ENCODE peak calls at places on chromosome 1, in ten cellular contexts. V is K562, Z is esophagus muscularis mucosa, X is sigmoid colon, D is ovary, H is A549, J is H1, W is GM12878, P is transverse colon, Y is tibial nerve. I is an unnamed sample.

GRCh38 chr1:190908691-190909090 is 431.0 kb upstream of the BRINP3 start:
- DNase-seq in V (no peak), Z (no peak), X (no peak), D (no peak), H (no peak), J (no peak), W (no peak), P (no peak), Y (no peak), I (no peak)

GRCh38 chr1:155969377-155969791 is 9.0 kb downstream of the ARHGEF2 start:
- DNase-seq in V (no peak), Z (no peak), X (no peak), D (no peak), H (no peak), J (no peak), W (no peak), P (no peak), Y (no peak), I (no peak)

GRCh38 chr1:39926343-39926769 is 24.6 kb upstream of the MYCL start:
- DNase-seq in V (no peak), Z (no peak), X (no peak), D (no peak), H (no peak), J (no peak), W (no peak), P (no peak), Y (no peak), I (no peak)

GRCh38 chr1:230753586-230754251 is 6.5 kb downstream of the CAPN9 start:
- DNase-seq in V (peak), Z (no peak), X (no peak), D (peak), H (no peak), J (peak), W (no peak), P (peak), Y (no peak), I (no peak)

GRCh38 chr1:14828665-14829064 is 230.2 kb downstream of the KAZN start:
- DNase-seq in V (no peak), Z (no peak), X (no peak), D (no peak), H (no peak), J (no peak), W (no peak), P (no peak), Y (no peak), I (no peak)

GRCh38 chr1:195336718-195337269 is 1271.4 kb downstream of the KCNT2 start:
- DNase-seq in V (no peak), Z (no peak), X (no peak), D (no peak), H (no peak), J (no peak), W (no peak), P (no peak), Y (no peak), I (no peak)

GRCh38 chr1:224497714-224498573 is 63.3 kb upstream of the WDR26 start:
- DNase-seq in V (no peak), Z (no peak), X (no peak), D (no peak), H (no peak), J (no peak), W (peak), P (no peak), Y (no peak), I (no peak)

GRCh38 chr1:118947790-118948189 is 40.4 kb downstream of the TBX15 start:
- DNase-seq in V (no peak), Z (no peak), X (no peak), D (no peak), H (no peak), J (no peak), W (no peak), P (no peak), Y (no peak), I (no peak)

GRCh38 chr1:91637539-91637994 is 136.9 kb downstream of the CDC7 start:
- DNase-seq in V (no peak), Z (peak), X (no peak), D (no peak), H (no peak), J (no peak), W (no peak), P (no peak), Y (no peak), I (no peak)

GRCh38 chr1:32686387-32686786 is 16.2 kb downstream of the SYNC start:
- DNase-seq in V (no peak), Z (no peak), X (peak), D (no peak), H (no peak), J (no peak), W (no peak), P (no peak), Y (no peak), I (no peak)

GRCh38 chr1:167472729-167473529 is 45.4 kb downstream of the CD247 start:
- DNase-seq in V (no peak), Z (no peak), X (no peak), D (no peak), H (no peak), J (no peak), W (no peak), P (no peak), Y (no peak), I (no peak)

GRCh38 chr1:54567961-54568360 is 19.9 kb downstream of the ACOT11 start:
- DNase-seq in V (no peak), Z (no peak), X (peak), D (no peak), H (no peak), J (no peak), W (no peak), P (no peak), Y (no peak), I (no peak)

GRCh38 chr1:233613252-233614172 is at the start of gene KCNK1:
- DNase-seq in V (peak), Z (no peak), X (peak), D (peak), H (peak), J (peak), W (no peak), P (peak), Y (no peak), I (no peak)

GRCh38 chr1:2820731-2821372 is 19.4 kb upstream of the TTC34 start:
- DNase-seq in V (no peak), Z (no peak), X (no peak), D (no peak), H (no peak), J (no peak), W (no peak), P (no peak), Y (no peak), I (no peak)

GRCh38 chr1:2046225-2046917 is 3.8 kb upstream of the PRKCZ start:
- DNase-seq in V (peak), Z (no peak), X (no peak), D (no peak), H (peak), J (peak), W (no peak), P (peak), Y (no peak), I (no peak)

GRCh38 chr1:36641776-36642175 is 159.1 kb upstream of the CSF3R start:
- DNase-seq in V (no peak), Z (no peak), X (no peak), D (no peak), H (no peak), J (no peak), W (no peak), P (no peak), Y (no peak), I (no peak)

GRCh38 chr1:170619167-170620030 is 44.5 kb upstream of the PRRX1 start:
- DNase-seq in V (no peak), Z (no peak), X (no peak), D (no peak), H (no peak), J (no peak), W (no peak), P (no peak), Y (no peak), I (no peak)

GRCh38 chr1:50929376-50929958 is 30.6 kb downstream of the FAF1 start:
- DNase-seq in V (peak), Z (no peak), X (no peak), D (no peak), H (peak), J (no peak), W (no peak), P (no peak), Y (no peak), I (no peak)

GRCh38 chr1:64484651-64485050 is 14.7 kb downstream of the CACHD1 start:
- DNase-seq in V (no peak), Z (no peak), X (no peak), D (no peak), H (no peak), J (no peak), W (no peak), P (no peak), Y (no peak), I (no peak)

GRCh38 chr1:7383671-7384070 is 387.4 kb upstream of the VAMP3 start:
- DNase-seq in V (no peak), Z (peak), X (no peak), D (no peak), H (no peak), J (peak), W (no peak), P (no peak), Y (no peak), I (no peak)

GRCh38 chr1:17502326-17502778 is 37.1 kb upstream of the ARHGEF10L start:
- DNase-seq in V (peak), Z (peak), X (peak), D (peak), H (peak), J (peak), W (peak), P (peak), Y (peak), I (peak)

GRCh38 chr1:118588566-118588965 is 399.6 kb downstream of the TBX15 start:
- DNase-seq in V (no peak), Z (no peak), X (no peak), D (no peak), H (no peak), J (no peak), W (no peak), P (no peak), Y (no peak), I (no peak)

GRCh38 chr1:1418464-1419362 is 2.4 kb downstream of the ANKRD65 start:
- DNase-seq in V (no peak), Z (no peak), X (no peak), D (no peak), H (no peak), J (no peak), W (no peak), P (no peak), Y (no peak), I (no peak)

GRCh38 chr1:33972676-33973395 is 109.0 kb downstream of the HMGB4 start:
- DNase-seq in V (no peak), Z (no peak), X (peak), D (no peak), H (no peak), J (no peak), W (no peak), P (no peak), Y (no peak), I (no peak)

GRCh38 chr1:160007577-160008200 is 24.1 kb downstream of the PIGM start:
- DNase-seq in V (peak), Z (no peak), X (no peak), D (no peak), H (peak), J (no peak), W (no peak), P (no peak), Y (no peak), I (no peak)

GRCh38 chr1:17696417-17697301 is 58.5 kb upstream of the ACTL8 start:
- DNase-seq in V (peak), Z (no peak), X (no peak), D (peak), H (peak), J (peak), W (no peak), P (no peak), Y (no peak), I (no peak)

GRCh38 chr1:26218906-26219494 is 15.0 kb upstream of the CEP85 start:
- DNase-seq in V (no peak), Z (no peak), X (peak), D (no peak), H (no peak), J (no peak), W (no peak), P (peak), Y (no peak), I (no peak)

GRCh38 chr1:75034376-75034775 is 99.8 kb upstream of the LHX8 start:
- DNase-seq in V (no peak), Z (no peak), X (no peak), D (no peak), H (no peak), J (no peak), W (no peak), P (no peak), Y (no peak), I (no peak)
- TF ChIP-seq EP300 in V (no peak), Z (no peak), X (no peak), D (no peak), H (no peak), J (no peak), W (no peak), P (no peak), Y (no peak), I (no peak)

GRCh38 chr1:116429821-116430374 is 56.9 kb downstream of the ATP1A1 start:
- DNase-seq in V (peak), Z (peak), X (no peak), D (no peak), H (no peak), J (no peak), W (no peak), P (no peak), Y (no peak), I (no peak)
- TF ChIP-seq POLR2A in V (no peak), Z (no peak), X (no peak), D (no peak), H (no peak), J (no peak), W (no peak), P (no peak), Y (no peak), I (no peak)

GRCh38 chr1:203084588-203085527 is 954 bp downstream of the MYOG start:
- DNase-seq in V (peak), Z (peak), X (peak), D (no peak), H (no peak), J (peak), W (no peak), P (no peak), Y (no peak), I (no peak)
- TF ChIP-seq EP300 in V (no peak), Z (no peak), X (no peak), D (no peak), H (no peak), J (no peak), W (no peak), P (no peak), Y (no peak), I (no peak)

GRCh38 chr1:42934111-42934510 is 24.6 kb downstream of the SLC2A1 start:
- DNase-seq in V (no peak), Z (no peak), X (peak), D (no peak), H (no peak), J (no peak), W (no peak), P (no peak), Y (no peak), I (peak)
- TF ChIP-seq POLR2A in V (no peak), Z (no peak), X (no peak), D (no peak), H (no peak), J (no peak), W (no peak), P (no peak), Y (no peak), I (no peak)

GRCh38 chr1:243473281-243474210 is 217.7 kb downstream of the SDCCAG8 start:
- DNase-seq in V (no peak), Z (no peak), X (no peak), D (no peak), H (no peak), J (no peak), W (no peak), P (no peak), Y (no peak), I (no peak)
- TF ChIP-seq EP300 in V (no peak), Z (no peak), X (no peak), D (no peak), H (no peak), J (no peak), W (no peak), P (no peak), Y (no peak), I (no peak)

DNA sequence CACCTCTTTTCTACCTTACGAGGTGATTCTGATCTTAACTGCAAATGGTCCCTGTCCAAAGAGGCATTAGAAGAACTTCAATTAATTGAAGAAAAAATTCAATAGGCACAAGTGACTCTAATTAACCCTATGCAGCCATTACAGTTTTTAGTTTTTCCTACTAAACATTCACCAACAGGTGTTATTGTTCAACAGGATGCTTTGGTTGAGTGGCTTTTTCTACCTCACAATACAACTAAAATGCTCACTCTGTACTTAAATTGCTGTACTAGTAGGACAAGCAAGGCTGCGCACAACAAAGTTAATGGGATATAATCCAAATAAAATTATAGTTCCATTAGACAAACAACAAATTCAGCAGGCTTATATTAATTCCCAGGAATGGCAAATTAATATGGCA is 11.6 kb upstream of the PM20D1 start:
- DNase-seq in V (no peak), Z (no peak), X (no peak), D (no peak), H (no peak), J (no peak), W (no peak), P (no peak), Y (no peak), I (no peak)
- TF ChIP-seq POLR2A in V (no peak), Z (no peak), X (no peak), D (no peak), H (no peak), J (no peak), W (no peak), P (no peak), Y (no peak), I (no peak)

DNA sequence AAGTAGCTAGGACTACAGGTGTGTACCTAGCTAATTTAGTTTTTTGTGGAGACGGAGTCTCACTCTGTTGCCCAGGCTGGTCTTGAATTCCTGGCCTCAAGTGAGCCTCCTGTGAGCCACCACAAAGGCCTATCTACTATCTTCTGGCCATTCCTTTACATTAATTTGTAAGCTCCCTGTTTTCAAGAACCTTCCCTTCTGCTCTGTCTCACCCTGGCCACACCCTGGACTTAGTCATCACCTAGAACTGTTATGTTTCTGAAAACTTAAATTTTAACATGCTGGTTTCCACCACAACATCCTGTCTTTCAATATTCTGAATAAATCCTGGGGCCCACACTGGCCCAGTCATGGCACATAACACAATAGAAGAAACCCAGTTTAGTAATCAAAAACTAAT is 4.9 kb upstream of the B4GALT3 start:
- DNase-seq in V (peak), Z (no peak), X (no peak), D (no peak), H (no peak), J (no peak), W (peak), P (no peak), Y (no peak), I (no peak)
- TF ChIP-seq EP300 in V (no peak), Z (no peak), X (no peak), D (no peak), H (no peak), J (no peak), W (no peak), P (no peak), Y (no peak), I (no peak)

GRCh38 chr1:23823767-23824166 is 1.5 kb downstream of the HMGCL start:
- DNase-seq in V (no peak), Z (no peak), X (no peak), D (no peak), H (no peak), J (no peak), W (no peak), P (no peak), Y (no peak), I (no peak)
- TF ChIP-seq POLR2A in V (no peak), Z (no peak), X (no peak), D (no peak), H (no peak), J (no peak), W (no peak), P (no peak), Y (no peak), I (no peak)

GRCh38 chr1:108511764-108512163 is 48.1 kb upstream of the EEIG2 start:
- DNase-seq in V (no peak), Z (no peak), X (no peak), D (no peak), H (no peak), J (no peak), W (no peak), P (no peak), Y (no peak), I (no peak)

GRCh38 chr1:108513114-108513513 is 46.8 kb upstream of the EEIG2 start:
- DNase-seq in V (no peak), Z (no peak), X (no peak), D (no peak), H (no peak), J (no peak), W (no peak), P (no peak), Y (no peak), I (no peak)

DNA sequence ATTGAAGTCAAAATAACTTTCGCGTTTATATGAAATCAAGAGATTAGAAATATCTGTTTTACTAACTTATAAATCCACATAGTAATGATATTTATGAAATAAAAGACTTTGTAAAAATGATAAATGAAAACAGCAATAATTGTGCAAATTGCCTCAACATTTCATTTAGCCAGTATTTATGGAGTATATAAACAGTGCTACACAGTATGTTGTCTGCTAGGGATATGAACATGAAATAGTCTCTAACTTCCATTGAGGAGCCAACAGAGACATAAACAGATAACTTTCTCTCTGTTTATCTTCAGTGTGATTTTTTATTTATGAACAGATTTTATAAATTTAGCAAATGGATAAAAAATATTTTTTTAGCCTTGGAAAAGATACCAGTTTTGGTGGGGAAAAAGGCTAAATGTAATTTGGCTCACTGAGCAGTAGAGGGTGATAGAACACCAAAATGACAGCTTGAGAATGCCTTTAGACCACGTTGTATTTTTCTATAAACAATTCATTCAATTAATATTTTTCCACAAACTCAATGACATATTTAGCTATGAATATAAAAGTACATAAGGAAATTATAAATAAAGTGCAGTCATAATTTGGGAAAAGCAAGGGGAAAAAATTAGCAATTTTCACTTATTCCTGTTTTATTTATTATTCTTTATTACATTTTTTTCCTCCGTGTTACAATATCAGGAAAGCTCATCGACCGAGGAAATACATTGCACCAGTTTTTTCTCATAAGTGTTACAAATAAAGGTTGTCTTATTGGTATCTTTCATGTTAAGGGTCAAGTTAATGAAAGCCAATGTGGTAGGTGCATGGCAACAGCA is 47.4 kb upstream of the EEIG2 start:
- DNase-seq in V (peak), Z (no peak), X (no peak), D (no peak), H (no peak), J (no peak), W (no peak), P (no peak), Y (no peak), I (no peak)
- TF ChIP-seq EP300 in V (no peak), Z (no peak), X (no peak), D (no peak), H (no peak), J (no peak), W (no peak), P (no peak), Y (no peak), I (no peak)

DNA sequence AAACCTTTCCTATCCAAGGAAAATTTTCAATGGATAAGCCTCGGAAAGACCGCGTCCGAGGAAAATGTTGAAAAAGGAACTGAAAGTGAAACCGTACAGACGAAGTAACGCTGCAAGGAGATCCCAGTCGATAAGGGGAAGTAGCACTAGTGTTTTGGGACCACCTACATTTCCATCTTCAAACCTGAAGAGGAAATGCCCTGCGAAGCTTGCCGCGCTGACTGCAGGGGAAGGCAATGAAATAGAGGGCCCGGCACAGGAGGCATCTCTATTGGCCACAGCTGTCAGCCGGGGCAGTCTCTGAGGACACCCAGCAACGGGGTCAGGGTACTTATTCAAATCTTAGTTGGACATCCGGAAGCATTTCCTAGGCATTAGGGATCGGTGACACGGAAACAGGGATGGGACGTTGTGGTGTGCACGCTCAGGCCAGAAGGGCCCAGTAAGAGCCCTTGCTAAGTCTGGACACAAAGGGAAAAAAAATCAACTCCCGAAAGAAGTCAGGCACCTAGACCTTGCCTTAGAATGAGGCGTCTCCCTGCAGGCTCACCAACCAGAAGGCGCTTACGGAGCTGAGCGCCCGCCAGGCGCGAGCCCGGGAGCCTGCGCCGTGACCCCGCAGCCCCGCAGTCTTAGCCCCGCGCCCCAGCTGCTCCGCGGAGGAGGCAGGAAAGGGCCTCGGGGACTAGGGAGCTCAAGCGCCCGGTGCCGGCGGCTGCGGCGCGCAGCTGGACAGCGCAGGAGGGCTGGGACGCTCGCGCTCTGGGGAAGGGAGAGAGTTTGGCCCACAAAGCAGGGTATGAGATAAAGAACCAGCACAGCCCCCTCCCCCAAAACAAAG is 649 bp downstream of the USF1 start:
- DNase-seq in V (peak), Z (no peak), X (peak), D (peak), H (peak), J (peak), W (peak), P (peak), Y (no peak), I (no peak)
- TF ChIP-seq POLR2A in V (no peak), Z (no peak), X (no peak), D (no peak), H (no peak), J (no peak), W (peak), P (peak), Y (no peak), I (no peak)

I was measured in suprapubic skin.